ENCODE peak calls at places on chromosomes 11 and 22, in six cellular contexts. H, F, E, P, U and Y are unnamed samples.
A peak's percentile ranks its signal among the peaks of the same experiment; 100 is the strongest.

GRCh38 chr22:24208012-24208749 is 26.9 kb downstream of the SUSD2 start:
- DNase-seq in H (no peak), F (no peak), E (peak; percentile 48), P (no peak), U (peak; percentile 94), Y (peak; percentile 67)

GRCh38 chr22:37571992-37572373 is 7.9 kb downstream of the LGALS2 start:
- DNase-seq in H (no peak), F (no peak), E (no peak), P (no peak), U (no peak), Y (no peak)

GRCh38 chr11:11789735-11790369 is 51.9 kb upstream of the USP47 start:
- DNase-seq in H (peak; percentile 45), F (no peak), E (no peak), P (no peak), U (peak; percentile 25), Y (no peak)

GRCh38 chr22:32617271-32617670 is 142.7 kb downstream of the FBXO7 start:
- DNase-seq in H (no peak), F (no peak), E (no peak), P (no peak), U (no peak), Y (no peak)

GRCh38 chr11:112613051-112613972 is 347.9 kb upstream of the NCAM1 start:
- DNase-seq in H (no peak), F (no peak), E (peak; percentile 6), P (no peak), U (peak; percentile 51), Y (no peak)

GRCh38 chr11:47111318-47111804 is 65.3 kb downstream of the ARFGAP2 start:
- DNase-seq in H (no peak), F (no peak), E (no peak), P (no peak), U (no peak), Y (no peak)

GRCh38 chr11:130737866-130738431 is 178.3 kb downstream of the SNX19 start:
- DNase-seq in H (no peak), F (no peak), E (peak; percentile 61), P (no peak), U (peak; percentile 74), Y (no peak)

GRCh38 chr11:134019500-134019899 is 49.4 kb upstream of the JAM3 start:
- DNase-seq in H (no peak), F (no peak), E (no peak), P (no peak), U (no peak), Y (no peak)

GRCh38 chr11:8263109-8263768 is 439 bp downstream of the LMO1 start:
- DNase-seq in H (peak; percentile 59), F (no peak), E (no peak), P (no peak), U (peak; percentile 6), Y (no peak)

GRCh38 chr11:12725863-12726666 is 51.8 kb downstream of the TEAD1 start:
- DNase-seq in H (no peak), F (no peak), E (no peak), P (no peak), U (peak; percentile 71), Y (no peak)

GRCh38 chr11:1083621-1084551 is 9.2 kb downstream of the MUC2 start:
- DNase-seq in H (no peak), F (no peak), E (no peak), P (peak; percentile 52), U (no peak), Y (no peak)

GRCh38 chr11:122665882-122666281 is 10.4 kb downstream of the UBASH3B start:
- DNase-seq in H (no peak), F (no peak), E (no peak), P (no peak), U (no peak), Y (no peak)
- H3K4me3 ChIP-seq in H (no peak overlapping the region), F (no peak overlapping the region), E (no peak overlapping the region), P (no peak overlapping the region), U (no peak overlapping the region), Y (no peak overlapping the region)

GRCh38 chr11:69947059-69947771 is 128.0 kb upstream of the FGF3 start:
- DNase-seq in H (no peak), F (no peak), E (no peak), P (peak; percentile 19), U (no peak), Y (no peak)

GRCh38 chr11:69949327-69949726 is 128.8 kb upstream of the ANO1 start:
- DNase-seq in H (no peak), F (no peak), E (no peak), P (no peak), U (peak; percentile 89), Y (peak; percentile 69)

GRCh38 chr11:69950120-69950519 is 128.0 kb upstream of the ANO1 start:
- DNase-seq in H (peak; percentile 88), F (peak; percentile 18), E (no peak), P (peak; percentile 48), U (peak; percentile 25), Y (no peak)

GRCh38 chr11:69947772-69948255 is 128.6 kb upstream of the FGF3 start:
- DNase-seq in H (no peak), F (no peak), E (no peak), P (peak; percentile 22), U (no peak), Y (no peak)

GRCh38 chr11:69948256-69949141 is 129.3 kb upstream of the FGF3 start:
- DNase-seq in H (peak; percentile 55), F (peak; percentile 48), E (no peak), P (peak; percentile 36), U (peak; percentile 56), Y (no peak)
- TF ChIP-seq CTCF in H (peak; percentile 36), F (no peak), E (no peak), P (no peak), U (peak; percentile 32), Y (peak; percentile 12)

GRCh38 chr22:46828323-46829139 is 66.1 kb downstream of the TBC1D22A start:
- DNase-seq in H (no peak), F (no peak), E (no peak), P (no peak), U (no peak), Y (no peak)

GRCh38 chr22:46830841-46831240 is 68.4 kb downstream of the TBC1D22A start:
- DNase-seq in H (no peak), F (no peak), E (no peak), P (no peak), U (peak; percentile 24), Y (no peak)

GRCh38 chr22:46830001-46830715 is 67.7 kb downstream of the TBC1D22A start:
- DNase-seq in H (no peak), F (peak; percentile 34), E (no peak), P (no peak), U (peak; percentile 76), Y (no peak)

GRCh38 chr22:46827781-46828180 is 65.3 kb downstream of the TBC1D22A start:
- DNase-seq in H (no peak), F (no peak), E (no peak), P (no peak), U (no peak), Y (no peak)

DNA sequence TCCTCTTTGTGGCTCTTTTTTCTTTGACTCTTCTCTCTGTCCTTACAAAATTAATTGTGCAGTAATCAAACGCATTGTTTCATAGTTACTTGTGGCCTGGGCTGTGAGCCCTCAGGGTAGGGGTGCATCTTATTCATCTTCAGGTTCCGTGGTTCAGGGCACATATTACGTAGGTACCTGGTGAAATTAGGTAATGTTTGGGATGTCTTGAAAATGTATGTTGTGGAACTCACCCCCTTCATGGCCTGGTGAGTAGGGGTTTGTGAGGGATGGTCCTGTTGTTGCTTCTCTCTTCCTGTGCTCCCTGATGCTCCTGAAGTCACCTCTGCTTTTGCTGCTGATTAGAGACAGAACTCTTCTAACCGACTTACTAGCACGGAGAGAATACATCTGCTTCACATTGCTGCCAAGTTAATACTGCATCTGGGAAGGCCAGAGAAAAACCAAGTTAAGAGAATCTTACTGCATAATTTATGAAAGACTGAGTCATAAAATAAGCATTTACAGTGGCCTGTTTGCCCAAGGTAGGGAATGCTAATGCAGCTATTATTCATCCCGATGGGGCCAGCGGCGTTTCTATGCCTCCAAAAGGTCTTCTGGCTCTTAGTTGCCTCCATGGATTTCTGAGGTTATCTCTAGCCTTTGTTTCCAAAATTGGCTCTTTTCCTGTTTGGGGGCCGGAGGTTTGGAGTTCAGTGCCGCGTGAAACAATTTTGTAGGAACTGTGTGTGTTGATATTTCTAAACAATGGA is 66.9 kb downstream of the TBC1D22A start:
- DNase-seq in H (no peak), F (no peak), E (peak; percentile 85), P (no peak), U (peak; percentile 78), Y (no peak)
- H3K4me3 ChIP-seq in H (no peak overlapping the region), F (no peak overlapping the region), E (peak overlapping the region; percentile 12), P (no peak overlapping the region), U (no peak overlapping the region), Y (no peak overlapping the region)

DNA sequence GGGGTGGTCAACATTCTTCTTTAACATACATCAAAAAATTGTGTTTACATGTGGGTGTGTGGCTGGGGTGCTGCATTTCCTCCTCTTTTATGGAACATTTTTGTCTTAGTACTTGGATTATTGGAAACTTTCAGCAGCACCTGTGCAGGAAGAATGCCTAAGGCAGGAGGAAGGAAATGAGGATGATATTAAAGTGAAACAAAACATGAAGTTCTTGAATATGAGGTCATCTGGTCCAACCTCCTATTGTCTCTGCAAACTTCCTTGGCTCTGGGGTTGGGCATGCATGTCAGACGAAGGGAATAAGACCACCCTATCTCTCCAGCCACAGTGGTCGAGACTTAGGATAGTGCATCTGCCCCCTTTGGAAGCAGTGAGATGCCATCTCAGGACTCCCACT is 20.6 kb upstream of the OR9Q1 start:
- DNase-seq in H (no peak), F (no peak), E (no peak), P (no peak), U (no peak), Y (no peak)
- TF ChIP-seq CTCF in H (no peak), F (no peak), E (no peak), P (no peak), U (no peak), Y (no peak)